ENCODE peak calls at places on chromosomes 6 and 20, in ten cellular contexts. One of them, this sample, is unnamed.

GRCh38 chr6:34240329-34241248 is 3.9 kb downstream of the HMGA1 start:
- DNase-seq in body of pancreas: no peak
- DNase-seq in A549: no peak
- DNase-seq in breast epithelium: peak; percentile 43
- DNase-seq in stomach: no peak
- DNase-seq in heart left ventricle: no peak
- DNase-seq in uterus: no peak
- DNase-seq in sigmoid colon: peak; percentile 56
- DNase-seq in ovary: peak; percentile 11
- DNase-seq in IMR-90: no peak
- DNase-seq in this sample: peak; percentile 56

GRCh38 chr20:58891686-58892125 is 39.2 kb downstream of the GNAS start:
- DNase-seq in body of pancreas: peak; percentile 55
- DNase-seq in A549: peak; percentile 42
- DNase-seq in breast epithelium: no peak
- DNase-seq in stomach: peak; percentile 37
- DNase-seq in heart left ventricle: peak; percentile 38
- DNase-seq in uterus: peak; percentile 40
- DNase-seq in sigmoid colon: peak; percentile 70
- DNase-seq in ovary: peak; percentile 71
- DNase-seq in IMR-90: no peak
- DNase-seq in this sample: no peak

GRCh38 chr6:98014791-98015201 is 731.8 kb upstream of the MMS22L start:
- DNase-seq in body of pancreas: no peak
- DNase-seq in A549: no peak
- DNase-seq in breast epithelium: no peak
- DNase-seq in stomach: no peak
- DNase-seq in heart left ventricle: no peak
- DNase-seq in uterus: no peak
- DNase-seq in sigmoid colon: no peak
- DNase-seq in ovary: no peak
- DNase-seq in IMR-90: no peak
- DNase-seq in this sample: no peak

GRCh38 chr20:47360207-47360488 is 3.6 kb upstream of the ZMYND8 start:
- DNase-seq in body of pancreas: peak; percentile 72
- DNase-seq in A549: peak; percentile 96
- DNase-seq in breast epithelium: peak; percentile 65
- DNase-seq in stomach: peak; percentile 54
- DNase-seq in heart left ventricle: peak; percentile 32
- DNase-seq in uterus: peak; percentile 73
- DNase-seq in sigmoid colon: peak; percentile 81
- DNase-seq in ovary: peak; percentile 32
- DNase-seq in IMR-90: peak; percentile 64
- DNase-seq in this sample: peak; percentile 79

GRCh38 chr20:542777-543368 is 717 bp downstream of the CSNK2A1 start:
- DNase-seq in body of pancreas: peak; percentile 25
- DNase-seq in A549: peak; percentile 23
- DNase-seq in breast epithelium: no peak
- DNase-seq in stomach: peak; percentile 27
- DNase-seq in heart left ventricle: peak; percentile 25
- DNase-seq in uterus: no peak
- DNase-seq in sigmoid colon: no peak
- DNase-seq in ovary: no peak
- DNase-seq in IMR-90: no peak
- DNase-seq in this sample: peak; percentile 66

GRCh38 chr20:22861990-22862389 is 173.1 kb upstream of the SSTR4 start:
- DNase-seq in body of pancreas: no peak
- DNase-seq in A549: no peak
- DNase-seq in breast epithelium: no peak
- DNase-seq in stomach: no peak
- DNase-seq in heart left ventricle: peak; percentile 74
- DNase-seq in uterus: peak; percentile 59
- DNase-seq in sigmoid colon: no peak
- DNase-seq in ovary: no peak
- DNase-seq in IMR-90: no peak
- DNase-seq in this sample: no peak

GRCh38 chr6:149129401-149130077 is 188.0 kb upstream of the TAB2 start:
- DNase-seq in body of pancreas: no peak
- DNase-seq in A549: no peak
- DNase-seq in breast epithelium: no peak
- DNase-seq in stomach: no peak
- DNase-seq in heart left ventricle: no peak
- DNase-seq in uterus: no peak
- DNase-seq in sigmoid colon: no peak
- DNase-seq in ovary: no peak
- DNase-seq in IMR-90: peak; percentile 65
- DNase-seq in this sample: no peak

GRCh38 chr20:62370115-62370806 is 3.1 kb upstream of the LAMA5 start:
- DNase-seq in body of pancreas: no peak
- DNase-seq in A549: peak; percentile 71
- DNase-seq in breast epithelium: peak; percentile 79
- DNase-seq in stomach: peak; percentile 49
- DNase-seq in heart left ventricle: peak; percentile 58
- DNase-seq in uterus: no peak
- DNase-seq in sigmoid colon: no peak
- DNase-seq in ovary: no peak
- DNase-seq in IMR-90: peak; percentile 79
- DNase-seq in this sample: no peak

GRCh38 chr20:1946762-1947534 is 46.9 kb downstream of the PDYN start:
- DNase-seq in body of pancreas: peak; percentile 59
- DNase-seq in A549: no peak
- DNase-seq in breast epithelium: no peak
- DNase-seq in stomach: peak; percentile 29
- DNase-seq in heart left ventricle: no peak
- DNase-seq in uterus: peak; percentile 46
- DNase-seq in sigmoid colon: peak; percentile 76
- DNase-seq in ovary: peak; percentile 58
- DNase-seq in IMR-90: peak; percentile 17
- DNase-seq in this sample: peak; percentile 73

GRCh38 chr6:32940656-32941411 is at the start of gene HLA-DMB:
- DNase-seq in body of pancreas: peak; percentile 72
- DNase-seq in A549: peak; percentile 79
- DNase-seq in breast epithelium: no peak
- DNase-seq in stomach: peak; percentile 67
- DNase-seq in heart left ventricle: peak; percentile 80
- DNase-seq in uterus: peak; percentile 59
- DNase-seq in sigmoid colon: no peak
- DNase-seq in ovary: no peak
- DNase-seq in IMR-90: peak; percentile 73
- DNase-seq in this sample: no peak
- TF ChIP-seq POLR2A in body of pancreas: no peak
- TF ChIP-seq POLR2A in A549: no peak
- TF ChIP-seq POLR2A in breast epithelium: no peak
- TF ChIP-seq POLR2A in stomach: no peak
- TF ChIP-seq POLR2A in heart left ventricle: peak; percentile 22
- TF ChIP-seq POLR2A in uterus: peak; percentile 23
- TF ChIP-seq POLR2A in sigmoid colon: peak; percentile 19
- TF ChIP-seq POLR2A in ovary: no peak
- TF ChIP-seq POLR2A in IMR-90: no peak
- TF ChIP-seq POLR2A in this sample: no peak

DNA sequence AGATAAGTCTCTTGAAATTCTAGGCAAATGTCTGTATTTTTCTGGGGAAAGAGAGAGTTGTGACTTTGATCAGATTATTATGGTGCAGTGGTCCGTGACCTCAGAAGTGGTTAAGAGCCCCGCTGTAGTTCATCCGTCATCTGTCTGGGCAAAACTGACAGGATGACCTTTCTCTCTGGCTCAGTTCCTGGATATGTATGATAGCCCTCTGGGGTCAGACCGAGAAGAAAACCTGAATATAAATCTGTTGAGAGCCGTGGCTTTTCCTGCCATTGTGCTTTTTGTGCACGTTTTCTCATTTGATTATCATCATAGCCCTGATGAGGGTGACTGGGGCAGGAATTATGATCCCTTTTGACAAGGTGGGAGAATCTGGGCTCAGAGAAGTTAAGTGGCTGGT is 26.5 kb downstream of the GHRH start:
- DNase-seq in body of pancreas: no peak
- DNase-seq in A549: no peak
- DNase-seq in breast epithelium: no peak
- DNase-seq in stomach: no peak
- DNase-seq in heart left ventricle: no peak
- DNase-seq in uterus: no peak
- DNase-seq in sigmoid colon: peak; percentile 6
- DNase-seq in ovary: no peak
- DNase-seq in IMR-90: no peak
- DNase-seq in this sample: no peak
- H3K27ac ChIP-seq in body of pancreas: no peak overlapping the region
- H3K27ac ChIP-seq in A549: no peak overlapping the region
- H3K27ac ChIP-seq in breast epithelium: no peak overlapping the region
- H3K27ac ChIP-seq in stomach: no peak overlapping the region
- H3K27ac ChIP-seq in heart left ventricle: peak overlapping the region; percentile 44
- H3K27ac ChIP-seq in uterus: no peak overlapping the region
- H3K27ac ChIP-seq in sigmoid colon: no peak overlapping the region
- H3K27ac ChIP-seq in ovary: no peak overlapping the region
- H3K27ac ChIP-seq in IMR-90: no peak overlapping the region
- H3K27ac ChIP-seq in this sample: no peak overlapping the region

GRCh38 chr6:5126214-5126613 is 41.1 kb downstream of the PPP1R3G start:
- DNase-seq in body of pancreas: no peak
- DNase-seq in A549: no peak
- DNase-seq in breast epithelium: no peak
- DNase-seq in stomach: no peak
- DNase-seq in heart left ventricle: no peak
- DNase-seq in uterus: no peak
- DNase-seq in sigmoid colon: no peak
- DNase-seq in ovary: no peak
- DNase-seq in IMR-90: peak; percentile 60
- DNase-seq in this sample: no peak
- H3K9me3 ChIP-seq in body of pancreas: no peaks in the 10 kb centered on the region
- H3K9me3 ChIP-seq in A549: no peaks in the 10 kb centered on the region
- H3K9me3 ChIP-seq in breast epithelium: no peaks in the 10 kb centered on the region
- H3K9me3 ChIP-seq in stomach: no peaks in the 10 kb centered on the region
- H3K9me3 ChIP-seq in heart left ventricle: no peaks in the 10 kb centered on the region
- H3K9me3 ChIP-seq in uterus: no peaks in the 10 kb centered on the region
- H3K9me3 ChIP-seq in sigmoid colon: no peaks in the 10 kb centered on the region
- H3K9me3 ChIP-seq in ovary: no peaks in the 10 kb centered on the region
- H3K9me3 ChIP-seq in IMR-90: no peaks in the 10 kb centered on the region
- H3K9me3 ChIP-seq in this sample: no peaks in the 10 kb centered on the region

GRCh38 chr6:43053545-43054205 is at the start of gene CUL7:
- DNase-seq in body of pancreas: peak; percentile 95
- DNase-seq in A549: peak; percentile 89
- DNase-seq in breast epithelium: peak; percentile 89
- DNase-seq in stomach: peak; percentile 94
- DNase-seq in heart left ventricle: peak; percentile 94
- DNase-seq in uterus: peak; percentile 93
- DNase-seq in sigmoid colon: peak; percentile 95
- DNase-seq in ovary: peak; percentile 92
- DNase-seq in IMR-90: peak; percentile 93
- DNase-seq in this sample: peak; percentile 95
- TF ChIP-seq POLR2A in body of pancreas: peak; percentile 81
- TF ChIP-seq POLR2A in A549: peak; percentile 80
- TF ChIP-seq POLR2A in breast epithelium: peak; percentile 71
- TF ChIP-seq POLR2A in stomach: no peak
- TF ChIP-seq POLR2A in heart left ventricle: peak; percentile 83
- TF ChIP-seq POLR2A in uterus: peak; percentile 82
- TF ChIP-seq POLR2A in sigmoid colon: peak; percentile 67
- TF ChIP-seq POLR2A in ovary: peak; percentile 77
- TF ChIP-seq POLR2A in IMR-90: peak; percentile 90
- TF ChIP-seq POLR2A in this sample: peak; percentile 43

This sample was measured in suprapubic skin.